ENCODE peak calls at places on chromosomes 3 and 15, in five cellular contexts. X is A549, A is tibial nerve, B is ovary, Y is transverse colon. I is an unnamed sample.

GRCh38 chr15:50119063-50119700 is at the start of gene ATP8B4:
- DNase-seq in X (no peak), A (no peak), B (no peak), Y (no peak), I (no peak)

GRCh38 chr3:147299656-147300055 is 106.7 kb downstream of the ZIC4 start:
- DNase-seq in X (no peak), A (no peak), B (no peak), Y (no peak), I (no peak)

GRCh38 chr3:128760027-128760426 is 34.0 kb downstream of the RAB7A start:
- DNase-seq in X (no peak), A (no peak), B (no peak), Y (no peak), I (no peak)

GRCh38 chr15:95868450-95868849 is 462.1 kb upstream of the NR2F2 start:
- DNase-seq in X (no peak), A (no peak), B (no peak), Y (no peak), I (no peak)

GRCh38 chr3:104886220-104886995 is 480.3 kb upstream of the ALCAM start:
- DNase-seq in X (no peak), A (no peak), B (no peak), Y (no peak), I (no peak)

GRCh38 chr3:133835961-133836360 is 30.3 kb downstream of the SRPRB start:
- DNase-seq in X (no peak), A (no peak), B (no peak), Y (no peak), I (no peak)

GRCh38 chr15:53586815-53587214 is 172.6 kb downstream of the WDR72 start:
- DNase-seq in X (peak; percentile 60), A (no peak), B (no peak), Y (peak; percentile 73), I (peak; percentile 31)

GRCh38 chr3:147428396-147429153 is 19.4 kb downstream of the ZIC1 start:
- DNase-seq in X (no peak), A (no peak), B (no peak), Y (no peak), I (no peak)

GRCh38 chr3:161310649-161311423 is 60.5 kb downstream of the SPTSSB start:
- DNase-seq in X (no peak), A (no peak), B (no peak), Y (peak; percentile 17), I (no peak)

GRCh38 chr15:25710184-25710583 is 152.9 kb downstream of the ATP10A start:
- DNase-seq in X (peak; percentile 35), A (peak; percentile 20), B (no peak), Y (peak; percentile 15), I (peak; percentile 35)

GRCh38 chr3:188133219-188133618 is 20.7 kb upstream of the LPP start:
- DNase-seq in X (no peak), A (no peak), B (no peak), Y (no peak), I (no peak)
- H3K27ac ChIP-seq in X (no peak overlapping the region), A (no peak overlapping the region), B (no peak overlapping the region), Y (no peak overlapping the region), I (no peak overlapping the region)

DNA sequence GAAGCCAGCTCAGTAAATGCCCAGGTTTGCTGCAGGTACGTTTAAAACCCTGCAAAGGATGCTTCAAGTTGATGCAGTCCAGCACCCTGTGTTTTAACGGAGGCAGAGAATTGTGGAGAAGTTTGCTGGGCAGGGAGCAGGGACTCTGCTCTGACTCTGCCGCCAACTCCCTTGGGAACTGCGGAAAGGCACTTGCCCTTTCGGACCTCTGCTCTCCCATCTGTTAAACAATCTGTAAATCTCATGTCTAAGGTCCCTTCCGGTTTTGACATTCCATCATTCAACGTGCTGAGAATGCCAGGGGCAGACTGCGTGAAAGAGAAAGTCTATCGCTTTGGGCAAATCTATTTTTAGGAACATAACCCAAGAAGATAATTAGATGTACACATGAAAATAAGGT is 184.5 kb downstream of the OPA1 start:
- DNase-seq in X (peak; percentile 25), A (no peak), B (no peak), Y (no peak), I (no peak)
- TF ChIP-seq EP300 in X (no peak), A (no peak), B (no peak), Y (no peak), I (no peak)

GRCh38 chr3:9934235-9934621 is 594 bp downstream of the CRELD1 start:
- DNase-seq in X (no peak), A (no peak), B (peak; percentile 45), Y (no peak), I (no peak)
- TF ChIP-seq CTCF in X (no peak), A (no peak), B (no peak), Y (no peak), I (peak; percentile 5)

GRCh38 chr15:58546635-58547627 is 115.1 kb downstream of the LIPC start:
- DNase-seq in X (peak; percentile 95), A (no peak), B (peak; percentile 64), Y (no peak), I (peak; percentile 44)
- H3K27ac ChIP-seq in X (peak overlapping the region; percentile 95), A (peak overlapping the region; percentile 19), B (no peak overlapping the region), Y (no peak overlapping the region), I (peak overlapping the region; percentile 57)

GRCh38 chr3:38149701-38150100 is 11.2 kb downstream of the MYD88 start:
- DNase-seq in X (no peak), A (no peak), B (no peak), Y (no peak), I (no peak)

GRCh38 chr3:38153221-38153620 is 12.1 kb upstream of the OXSR1 start:
- DNase-seq in X (no peak), A (no peak), B (no peak), Y (no peak), I (no peak)

GRCh38 chr3:38152660-38153059 is 12.7 kb upstream of the OXSR1 start:
- DNase-seq in X (no peak), A (no peak), B (no peak), Y (no peak), I (no peak)

GRCh38 chr3:38151667-38152265 is 13.3 kb downstream of the MYD88 start:
- DNase-seq in X (peak; percentile 51), A (no peak), B (no peak), Y (no peak), I (peak; percentile 51)

DNA sequence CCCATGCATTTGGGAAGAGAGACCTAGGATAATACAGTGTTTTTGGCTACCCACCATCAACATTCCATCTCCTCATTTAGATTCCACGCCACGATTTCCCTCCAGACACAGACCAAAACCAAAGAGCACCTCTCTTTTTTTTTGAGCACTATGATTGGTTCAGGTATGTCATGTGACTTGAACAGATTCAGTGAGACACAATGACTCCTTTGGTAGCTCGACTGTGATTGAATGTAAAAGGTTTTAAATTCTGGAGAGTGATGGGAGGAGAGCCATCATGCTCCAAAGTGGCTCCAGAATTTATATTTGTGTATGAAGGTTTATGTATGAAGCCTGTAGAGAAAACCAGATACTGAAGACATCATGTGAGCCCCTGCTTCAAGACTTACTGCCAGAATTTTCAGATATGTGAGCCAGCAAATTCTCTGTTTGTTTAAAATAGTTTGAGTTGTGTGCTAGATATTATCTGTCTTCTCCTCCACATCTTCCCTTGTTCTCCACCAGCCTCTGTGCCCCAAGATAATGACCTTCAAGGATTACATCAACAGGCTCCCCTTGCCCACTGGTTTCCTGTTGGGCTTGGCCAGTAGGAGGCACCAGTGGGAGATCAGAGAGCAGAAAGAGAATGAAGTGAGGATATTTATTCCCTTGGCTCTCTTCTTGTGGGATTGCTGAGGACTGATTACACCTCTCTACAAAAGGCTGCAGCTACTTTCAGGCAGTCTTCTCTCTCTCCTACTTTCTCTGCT is 12.5 kb downstream of the MYD88 start:
- DNase-seq in X (no peak), A (no peak), B (no peak), Y (no peak), I (no peak)
- TF ChIP-seq EP300 in X (no peak), A (no peak), B (no peak), Y (no peak), I (no peak)

GRCh38 chr3:51403675-51404074 is 12.6 kb downstream of the RBM15B start:
- DNase-seq in X (no peak), A (no peak), B (no peak), Y (no peak), I (no peak)
- TF ChIP-seq CTCF in X (no peak), A (no peak), B (no peak), Y (no peak), I (no peak)

DNA sequence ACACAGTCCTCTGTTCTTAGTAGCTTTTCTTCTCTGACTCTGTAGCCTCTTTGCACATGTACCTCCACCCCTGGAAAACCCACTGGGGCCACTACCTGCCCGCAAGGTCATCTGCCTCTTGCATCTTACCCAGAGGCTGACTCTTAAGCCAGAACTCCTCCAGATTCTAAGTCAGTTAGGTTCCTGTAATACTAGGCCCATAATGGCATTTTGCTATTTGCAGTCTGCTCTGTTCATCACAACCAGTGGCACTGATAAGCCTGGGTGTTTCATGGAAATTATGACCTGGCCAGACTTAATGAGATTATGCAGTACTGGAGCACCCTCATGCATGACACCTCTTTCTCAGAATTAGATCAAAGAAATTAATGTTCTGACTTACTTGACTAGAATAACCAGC is 31.7 kb upstream of the ATG7 start:
- DNase-seq in X (no peak), A (no peak), B (no peak), Y (no peak), I (no peak)
- H3K27ac ChIP-seq in X (no peak overlapping the region), A (no peak overlapping the region), B (no peak overlapping the region), Y (no peak overlapping the region), I (no peak overlapping the region)

GRCh38 chr3:177665122-177665808 is 468.0 kb upstream of the TBL1XR1 start:
- DNase-seq in X (no peak), A (no peak), B (no peak), Y (no peak), I (no peak)
- TF ChIP-seq EP300 in X (no peak), A (no peak), B (no peak), Y (no peak), I (no peak)

DNA sequence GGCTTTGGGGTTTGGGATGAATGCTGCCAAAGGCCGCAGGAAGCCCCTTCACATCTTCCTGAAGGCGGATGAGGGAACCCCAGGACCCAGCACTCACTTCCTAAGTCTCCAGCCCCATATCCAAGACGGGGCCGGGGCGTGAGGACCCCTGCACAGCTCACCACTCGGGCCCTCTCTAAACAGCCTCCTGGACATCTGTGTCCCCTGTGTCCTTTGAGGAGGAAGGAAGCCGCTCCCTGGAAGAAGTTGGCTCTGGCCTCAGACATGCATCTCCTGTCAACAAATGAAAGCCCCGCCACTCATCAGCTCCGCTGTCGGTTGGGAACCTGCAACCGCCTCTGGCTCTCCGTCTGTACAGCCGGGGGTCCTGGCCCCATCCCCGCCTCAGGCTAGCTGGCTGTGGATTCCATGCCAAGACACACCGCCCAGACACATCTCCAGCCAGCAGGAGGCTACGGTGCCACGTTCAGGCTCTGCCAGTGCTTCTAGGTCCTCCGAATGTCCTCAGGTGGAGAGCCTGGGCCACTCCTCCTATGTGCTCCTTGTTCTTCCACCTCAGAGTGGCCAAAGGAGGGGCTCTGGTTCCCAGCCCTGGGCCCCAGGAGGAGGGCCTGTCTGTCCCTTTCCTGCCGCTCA is 140.0 kb upstream of the MEF2A start:
- DNase-seq in X (peak; percentile 24), A (no peak), B (no peak), Y (peak; percentile 11), I (peak; percentile 38)
- TF ChIP-seq CTCF in X (no peak), A (no peak), B (no peak), Y (no peak), I (no peak)

GRCh38 chr15:63194291-63194681 is 4.9 kb downstream of the RAB8B start:
- DNase-seq in X (no peak), A (no peak), B (no peak), Y (no peak), I (no peak)
- H3K27ac ChIP-seq in X (no peak overlapping the region), A (peak overlapping the region; percentile 72), B (no peak overlapping the region), Y (peak overlapping the region; percentile 64), I (peak overlapping the region; percentile 14)